ENCODE peak calls at places on chromosomes 13 and 19, in six cellular contexts. Z, I, W, X, J and B are unnamed samples.

GRCh38 chr13:66660013-66660804 is 569.9 kb downstream of the PCDH9 start:
- DNase-seq in I (peak), X (no peak), Z (no peak), J (peak), W (no peak), B (no peak)

GRCh38 chr13:26323764-26324163 is 69.8 kb downstream of the CDK8 start:
- DNase-seq in I (no peak), X (no peak), J (no peak), W (no peak), Z (no peak), B (no peak)

GRCh38 chr19:7366701-7367420 is 18.1 kb downstream of the ARHGEF18 start:
- DNase-seq in Z (no peak), X (no peak), J (peak), W (no peak), I (no peak), B (no peak)

GRCh38 chr13:79710376-79710775 is 229.4 kb downstream of the NDFIP2 start:
- DNase-seq in J (peak), Z (no peak), W (no peak), I (no peak), X (no peak), B (peak)

GRCh38 chr19:17091758-17092333 is 16.3 kb downstream of the MYO9B start:
- DNase-seq in X (no peak), W (no peak), I (no peak), Z (no peak), J (no peak), B (no peak)

GRCh38 chr19:41433171-41433570 is 6.0 kb upstream of the B3GNT8 start:
- DNase-seq in J (no peak), Z (no peak), X (no peak), W (no peak), I (no peak), B (no peak)

GRCh38 chr13:30615851-30616311 is 1.8 kb upstream of the USPL1 start:
- DNase-seq in I (no peak), X (no peak), J (peak), Z (no peak), W (peak), B (no peak)

GRCh38 chr19:13008926-13009787 is 13.9 kb downstream of the NFIX start:
- DNase-seq in W (no peak), X (peak), J (no peak), I (no peak), Z (no peak), B (no peak)

GRCh38 chr13:100550433-100550832 is 38.2 kb downstream of the GGACT start:
- DNase-seq in Z (no peak), I (peak), W (no peak), X (no peak), J (peak), B (no peak)